ENCODE peak calls at places on chromosomes 6 and 20, in four cellular contexts. One of them, this sample, is unnamed.
A peak's percentile ranks its signal among the peaks of the same experiment; 100 is the strongest.

GRCh38 chr6:19410477-19410876 is 426.7 kb upstream of the ID4 start:
- DNase-seq in cardiac fibroblast: peak; percentile 78
- DNase-seq in endothelial cell: no peak
- DNase-seq in GM13977: no peak
- DNase-seq in this sample: no peak

GRCh38 chr20:57716202-57716601 is 6.4 kb upstream of the PMEPA1 start:
- DNase-seq in cardiac fibroblast: peak; percentile 71
- DNase-seq in endothelial cell: no peak
- DNase-seq in GM13977: no peak
- DNase-seq in this sample: no peak

GRCh38 chr6:31738048-31738979 is 1.5 kb upstream of the MSH5 start:
- DNase-seq in cardiac fibroblast: peak; percentile 84
- DNase-seq in endothelial cell: no peak
- DNase-seq in GM13977: peak; percentile 82
- DNase-seq in this sample: peak; percentile 83

GRCh38 chr6:104601008-104601745 is 258.5 kb downstream of the HACE1 start:
- DNase-seq in cardiac fibroblast: peak; percentile 45
- DNase-seq in endothelial cell: no peak
- DNase-seq in GM13977: no peak
- DNase-seq in this sample: no peak

GRCh38 chr6:51570168-51570921 is 517.1 kb downstream of the PKHD1 start:
- DNase-seq in cardiac fibroblast: no peak
- DNase-seq in endothelial cell: no peak
- DNase-seq in GM13977: no peak
- DNase-seq in this sample: no peak

GRCh38 chr20:697826-698225 is 22.2 kb upstream of the SCRT2 start:
- DNase-seq in cardiac fibroblast: no peak
- DNase-seq in endothelial cell: no peak
- DNase-seq in GM13977: no peak
- DNase-seq in this sample: no peak

GRCh38 chr20:38338849-38339520 is 7.3 kb upstream of the LBP start:
- DNase-seq in cardiac fibroblast: peak; percentile 44
- DNase-seq in endothelial cell: peak; percentile 35
- DNase-seq in GM13977: no peak
- DNase-seq in this sample: no peak

GRCh38 chr6:41986339-41986738 is 44.7 kb upstream of the CCND3 start:
- DNase-seq in cardiac fibroblast: no peak
- DNase-seq in endothelial cell: no peak
- DNase-seq in GM13977: no peak
- DNase-seq in this sample: no peak

GRCh38 chr6:45555981-45556771 is 178.4 kb upstream of the SUPT3H start:
- DNase-seq in cardiac fibroblast: peak; percentile 60
- DNase-seq in endothelial cell: no peak
- DNase-seq in GM13977: no peak
- DNase-seq in this sample: no peak

GRCh38 chr6:131116755-131117360 is 18.4 kb upstream of the AKAP7 start:
- DNase-seq in cardiac fibroblast: peak; percentile 84
- DNase-seq in endothelial cell: peak; percentile 15
- DNase-seq in GM13977: peak; percentile 36
- DNase-seq in this sample: no peak

GRCh38 chr6:140812636-140813035 is 1320.1 kb upstream of the GJE1 start:
- DNase-seq in cardiac fibroblast: peak; percentile 77
- DNase-seq in endothelial cell: no peak
- DNase-seq in GM13977: no peak
- DNase-seq in this sample: no peak

GRCh38 chr6:113903666-113904330 is 46.7 kb downstream of the MARCKS start:
- DNase-seq in cardiac fibroblast: peak; percentile 77
- DNase-seq in endothelial cell: peak; percentile 63
- DNase-seq in GM13977: no peak
- DNase-seq in this sample: no peak

GRCh38 chr20:20207872-20208271 is 155.5 kb downstream of the CFAP61 start:
- DNase-seq in cardiac fibroblast: no peak
- DNase-seq in endothelial cell: no peak
- DNase-seq in GM13977: no peak
- DNase-seq in this sample: no peak

GRCh38 chr6:96002912-96003311 is 12.9 kb upstream of the FUT9 start:
- DNase-seq in cardiac fibroblast: no peak
- DNase-seq in endothelial cell: no peak
- DNase-seq in GM13977: no peak
- DNase-seq in this sample: no peak

GRCh38 chr6:15913001-15913400 is 215.9 kb upstream of the MYLIP start:
- DNase-seq in cardiac fibroblast: no peak
- DNase-seq in endothelial cell: no peak
- DNase-seq in GM13977: no peak
- DNase-seq in this sample: no peak

GRCh38 chr6:139290787-139291294 is 957 bp downstream of the TXLNB start:
- DNase-seq in cardiac fibroblast: peak; percentile 65
- DNase-seq in endothelial cell: no peak
- DNase-seq in GM13977: peak; percentile 79
- DNase-seq in this sample: peak; percentile 18

GRCh38 chr20:59526242-59527225 is 77.8 kb upstream of the PHACTR3 start:
- DNase-seq in cardiac fibroblast: peak; percentile 5
- DNase-seq in endothelial cell: no peak
- DNase-seq in GM13977: no peak
- DNase-seq in this sample: no peak

GRCh38 chr6:45377041-45377554 is 636 bp downstream of the SUPT3H start:
- DNase-seq in cardiac fibroblast: no peak
- DNase-seq in endothelial cell: no peak
- DNase-seq in GM13977: no peak
- DNase-seq in this sample: no peak

GRCh38 chr6:14676084-14676483 is 558.5 kb downstream of the CD83 start:
- DNase-seq in cardiac fibroblast: peak; percentile 81
- DNase-seq in endothelial cell: no peak
- DNase-seq in GM13977: no peak
- DNase-seq in this sample: no peak

GRCh38 chr20:10954137-10954840 is 280.5 kb upstream of the JAG1 start:
- DNase-seq in cardiac fibroblast: peak; percentile 33
- DNase-seq in endothelial cell: no peak
- DNase-seq in GM13977: no peak
- DNase-seq in this sample: no peak

GRCh38 chr6:72631480-72631879 is 9.6 kb downstream of the KCNQ5 start:
- DNase-seq in cardiac fibroblast: no peak
- DNase-seq in endothelial cell: no peak
- DNase-seq in GM13977: no peak
- DNase-seq in this sample: no peak

GRCh38 chr6:98286620-98287019 is 547.8 kb upstream of the POU3F2 start:
- DNase-seq in cardiac fibroblast: no peak
- DNase-seq in endothelial cell: no peak
- DNase-seq in GM13977: no peak
- DNase-seq in this sample: no peak

GRCh38 chr20:49052334-49052733 is 6.2 kb downstream of the CSE1L start:
- DNase-seq in cardiac fibroblast: no peak
- DNase-seq in endothelial cell: no peak
- DNase-seq in GM13977: no peak
- DNase-seq in this sample: no peak

GRCh38 chr6:152426276-152426675 is 210.9 kb downstream of the SYNE1 start:
- DNase-seq in cardiac fibroblast: no peak
- DNase-seq in endothelial cell: no peak
- DNase-seq in GM13977: no peak
- DNase-seq in this sample: no peak

GRCh38 chr6:33018904-33019303 is 9.5 kb upstream of the HLA-DOA start:
- DNase-seq in cardiac fibroblast: peak; percentile 61
- DNase-seq in endothelial cell: no peak
- DNase-seq in GM13977: peak; percentile 63
- DNase-seq in this sample: peak; percentile 64

GRCh38 chr6:4599924-4600323 is 176.3 kb upstream of the CDYL start:
- DNase-seq in cardiac fibroblast: peak; percentile 97
- DNase-seq in endothelial cell: no peak
- DNase-seq in GM13977: no peak
- DNase-seq in this sample: no peak

GRCh38 chr6:74755748-74756147 is 450.1 kb downstream of the COL12A1 start:
- DNase-seq in cardiac fibroblast: no peak
- DNase-seq in endothelial cell: no peak
- DNase-seq in GM13977: no peak
- DNase-seq in this sample: no peak
- TF ChIP-seq CTCF in cardiac fibroblast: no peak
- TF ChIP-seq CTCF in endothelial cell: no peak
- TF ChIP-seq CTCF in GM13977: no peak
- TF ChIP-seq CTCF in this sample: no peak

DNA sequence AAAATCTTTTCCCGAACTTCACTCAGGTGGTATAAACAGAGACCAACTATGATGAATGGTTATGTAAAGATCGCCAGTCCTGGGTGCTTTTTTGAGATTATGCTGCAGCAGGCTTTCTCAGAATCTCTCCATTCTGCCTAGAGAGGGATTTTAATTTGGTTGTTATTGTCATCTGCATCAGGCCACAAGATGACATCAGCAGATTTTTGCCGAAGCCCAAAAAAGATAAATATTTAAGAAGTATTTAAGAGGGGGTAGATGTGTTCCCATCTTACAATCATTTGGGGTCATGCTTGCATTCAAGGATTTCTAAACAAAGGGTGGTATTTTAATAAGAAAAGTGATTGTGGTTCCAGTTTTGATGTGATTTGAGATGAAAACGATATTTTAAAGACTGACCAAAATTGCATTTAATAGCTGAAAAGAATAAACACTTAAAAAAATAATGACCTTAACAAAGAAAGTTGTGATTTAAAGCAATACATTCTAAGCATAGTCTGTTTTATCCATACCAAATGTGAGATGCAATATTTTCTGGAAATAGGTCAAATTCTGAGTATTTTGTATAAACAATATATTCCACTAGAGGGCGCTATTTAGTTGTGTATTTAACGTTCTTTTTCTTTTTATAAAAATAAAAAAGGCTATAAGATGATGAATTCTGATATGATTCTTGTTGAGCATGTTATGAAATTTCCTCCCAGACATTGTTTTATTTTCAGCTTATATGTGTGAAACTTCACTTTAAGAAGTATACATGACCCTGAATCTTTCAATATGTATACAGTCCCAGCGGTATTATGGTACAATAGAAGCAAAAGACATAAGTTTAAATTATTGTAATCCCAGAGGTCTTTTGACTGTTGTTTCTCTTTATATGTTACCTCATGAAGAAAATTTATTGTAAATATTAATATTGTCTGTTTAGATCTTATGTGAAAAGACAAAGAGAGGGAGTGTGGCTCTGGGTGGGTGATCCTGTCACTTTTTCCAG is 51.0 kb upstream of the ZFP64 start:
- DNase-seq in cardiac fibroblast: peak; percentile 37
- DNase-seq in endothelial cell: no peak
- DNase-seq in GM13977: peak; percentile 30
- DNase-seq in this sample: no peak
- TF ChIP-seq CTCF in cardiac fibroblast: peak; percentile 16
- TF ChIP-seq CTCF in endothelial cell: peak; percentile 93
- TF ChIP-seq CTCF in GM13977: peak; percentile 35
- TF ChIP-seq CTCF in this sample: peak; percentile 66

DNA sequence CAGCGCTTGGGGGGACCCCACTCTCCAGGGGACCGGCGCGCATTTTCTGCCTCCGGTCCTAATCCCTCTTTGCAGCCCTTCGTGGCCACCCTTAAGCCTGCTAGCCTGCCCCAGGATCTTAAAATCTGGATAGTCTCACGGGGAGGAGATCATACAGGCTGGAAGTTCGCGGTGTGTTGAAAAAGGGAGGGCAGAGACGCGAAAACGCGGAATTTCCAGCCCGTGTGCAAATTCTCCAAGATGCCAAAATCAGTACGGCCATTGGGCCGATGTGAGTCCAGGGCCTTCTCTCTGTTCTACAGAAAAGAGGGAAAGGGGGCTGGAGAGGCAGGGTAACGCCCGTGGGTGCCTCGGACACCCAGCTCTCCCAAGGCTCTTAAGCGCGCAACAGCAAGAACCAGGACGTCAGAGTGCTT is 9.4 kb downstream of the NR2E1 start:
- DNase-seq in cardiac fibroblast: no peak
- DNase-seq in endothelial cell: no peak
- DNase-seq in GM13977: no peak
- DNase-seq in this sample: no peak
- TF ChIP-seq CTCF in cardiac fibroblast: no peak
- TF ChIP-seq CTCF in endothelial cell: no peak
- TF ChIP-seq CTCF in GM13977: no peak
- TF ChIP-seq CTCF in this sample: no peak

GRCh38 chr20:32682508-32682987 is 8.8 kb upstream of the C20orf203 start:
- DNase-seq in cardiac fibroblast: no peak
- DNase-seq in endothelial cell: no peak
- DNase-seq in GM13977: no peak
- DNase-seq in this sample: no peak

GRCh38 chr20:32687180-32687532 is 13.4 kb upstream of the C20orf203 start:
- DNase-seq in cardiac fibroblast: no peak
- DNase-seq in endothelial cell: no peak
- DNase-seq in GM13977: no peak
- DNase-seq in this sample: no peak

GRCh38 chr20:32681175-32682084 is 7.7 kb upstream of the C20orf203 start:
- DNase-seq in cardiac fibroblast: no peak
- DNase-seq in endothelial cell: peak; percentile 49
- DNase-seq in GM13977: no peak
- DNase-seq in this sample: peak; percentile 56

GRCh38 chr20:32686530-32687179 is 12.9 kb upstream of the C20orf203 start:
- DNase-seq in cardiac fibroblast: no peak
- DNase-seq in endothelial cell: no peak
- DNase-seq in GM13977: no peak
- DNase-seq in this sample: no peak

GRCh38 chr20:32685541-32686529 is 12.1 kb upstream of the C20orf203 start:
- DNase-seq in cardiac fibroblast: peak; percentile 95
- DNase-seq in endothelial cell: no peak
- DNase-seq in GM13977: no peak
- DNase-seq in this sample: no peak
- TF ChIP-seq CTCF in cardiac fibroblast: no peak
- TF ChIP-seq CTCF in endothelial cell: no peak
- TF ChIP-seq CTCF in GM13977: no peak
- TF ChIP-seq CTCF in this sample: no peak

GRCh38 chr20:62401331-62401779 is 5.7 kb downstream of the CABLES2 start:
- DNase-seq in cardiac fibroblast: no peak
- DNase-seq in endothelial cell: peak; percentile 58
- DNase-seq in GM13977: no peak
- DNase-seq in this sample: no peak
- TF ChIP-seq CTCF in cardiac fibroblast: no peak
- TF ChIP-seq CTCF in endothelial cell: peak; percentile 39
- TF ChIP-seq CTCF in GM13977: no peak
- TF ChIP-seq CTCF in this sample: no peak

GRCh38 chr6:145887969-145888368 is 73.4 kb upstream of the FBXO30 start:
- DNase-seq in cardiac fibroblast: peak; percentile 31
- DNase-seq in endothelial cell: peak; percentile 13
- DNase-seq in GM13977: no peak
- DNase-seq in this sample: peak; percentile 49
- TF ChIP-seq CTCF in cardiac fibroblast: peak; percentile 40
- TF ChIP-seq CTCF in endothelial cell: no peak
- TF ChIP-seq CTCF in GM13977: peak; percentile 62
- TF ChIP-seq CTCF in this sample: peak; percentile 27

This sample was measured in activated CD8-positive, alpha-beta T cell treated with anti-CD3 and anti-CD28 coated beads for 36 hours.